ENCODE peak calls at places on chromosome 6, in five cellular contexts. V is fibroblast of lung, O is GM23248, J is GM23338, I is MM.1S. U is an unnamed sample. For H3K27me3, the result is how much of the 10 kb centered on the place peaks cover.

GRCh38 chr6:127967708-127968107 is 66.8 kb upstream of the THEMIS start:
- DNase-seq in V (no peak), O (no peak), J (no peak), I (no peak), U (no peak)

GRCh38 chr6:25050356-25050755 is 114.6 kb upstream of the RIPOR2 start:
- DNase-seq in V (peak), O (peak), J (no peak), I (no peak), U (peak)

GRCh38 chr6:26175428-26176181 is 88.4 kb downstream of the HFE start:
- DNase-seq in V (peak), O (peak), J (peak), I (peak), U (peak)

GRCh38 chr6:157046776-157047175 is 269.6 kb downstream of the ARID1B start:
- DNase-seq in V (no peak), O (no peak), J (no peak), I (no peak), U (no peak)

GRCh38 chr6:7726416-7727149 is 684 bp downstream of the BMP6 start:
- DNase-seq in V (no peak), O (peak), J (peak), I (peak), U (no peak)

GRCh38 chr6:94272327-94272726 is 853.0 kb upstream of the EPHA7 start:
- DNase-seq in V (no peak), O (no peak), J (peak), I (no peak), U (no peak)

GRCh38 chr6:74467533-74468215 is 738.2 kb downstream of the COL12A1 start:
- DNase-seq in V (peak), O (no peak), J (no peak), I (no peak), U (no peak)

GRCh38 chr6:118685823-118686449 is 34.5 kb upstream of the CEP85L start:
- DNase-seq in V (no peak), O (no peak), J (peak), I (no peak), U (no peak)

GRCh38 chr6:51289041-51289440 is 470.4 kb downstream of the TFAP2B start:
- DNase-seq in V (no peak), O (peak), J (no peak), I (no peak), U (no peak)

GRCh38 chr6:87922947-87923330 is 124.7 kb upstream of the SPACA1 start:
- DNase-seq in V (no peak), O (no peak), J (no peak), I (peak), U (no peak)

GRCh38 chr6:118316796-118317384 is 231.2 kb upstream of the PLN start:
- DNase-seq in V (no peak), O (no peak), J (no peak), I (peak), U (no peak)

GRCh38 chr6:7140631-7141366 is 33.0 kb downstream of the RREB1 start:
- DNase-seq in V (peak), O (peak), J (peak), I (peak), U (peak)

GRCh38 chr6:90712165-90712564 is 125.3 kb upstream of the MAP3K7 start:
- DNase-seq in V (peak), O (no peak), J (no peak), I (no peak), U (no peak)

GRCh38 chr6:24321538-24322162 is 36.2 kb downstream of the DCDC2 start:
- DNase-seq in V (no peak), O (peak), J (peak), I (no peak), U (peak)

GRCh38 chr6:148874698-148875293 is 128.0 kb downstream of the UST start:
- DNase-seq in V (no peak), O (peak), J (no peak), I (no peak), U (peak)

GRCh38 chr6:48032156-48032555 is 78.8 kb downstream of the PTCHD4 start:
- DNase-seq in V (peak), O (peak), J (no peak), I (no peak), U (peak)

GRCh38 chr6:125474061-125474460 is 172.3 kb upstream of the HDDC2 start:
- DNase-seq in V (no peak), O (no peak), J (no peak), I (no peak), U (no peak)

GRCh38 chr6:108752733-108753392 is 95.4 kb upstream of the ARMC2 start:
- DNase-seq in V (no peak), O (no peak), J (no peak), I (no peak), U (no peak)

GRCh38 chr6:142279350-142280180 is 22.2 kb upstream of the ADGRG6 start:
- DNase-seq in V (peak), O (peak), J (no peak), I (no peak), U (no peak)

GRCh38 chr6:42007753-42008528 is 42.4 kb upstream of the TAF8 start:
- DNase-seq in V (no peak), O (no peak), J (no peak), I (no peak), U (no peak)

GRCh38 chr6:124002377-124003081 is 198.9 kb downstream of the NKAIN2 start:
- DNase-seq in V (no peak), O (no peak), J (no peak), I (peak), U (no peak)

GRCh38 chr6:166435574-166435973 is 52.8 kb upstream of the MPC1 start:
- DNase-seq in V (no peak), O (peak), J (no peak), I (no peak), U (peak)

GRCh38 chr6:43856005-43856765 is 86.2 kb downstream of the VEGFA start:
- DNase-seq in V (peak), O (peak), J (peak), I (no peak), U (no peak)

GRCh38 chr6:35948725-35949124 is 27.8 kb upstream of the SRPK1 start:
- DNase-seq in V (no peak), O (peak), J (peak), I (peak), U (peak)

GRCh38 chr6:16136086-16136485 is 7.2 kb downstream of the MYLIP start:
- DNase-seq in V (no peak), O (no peak), J (no peak), I (no peak), U (no peak)

GRCh38 chr6:33312361-33313104 is 1.3 kb downstream of the TAPBP start:
- DNase-seq in V (peak), O (peak), J (peak), I (peak), U (peak)

GRCh38 chr6:108275971-108276370 is 15.1 kb upstream of the SNX3 start:
- DNase-seq in V (no peak), O (no peak), J (no peak), I (no peak), U (no peak)

GRCh38 chr6:44115866-44116265 is 11.4 kb downstream of the MRPL14 start:
- DNase-seq in V (no peak), O (peak), J (no peak), I (peak), U (no peak)

GRCh38 chr6:110608151-110608550 is 131.7 kb upstream of the SLC22A16 start:
- DNase-seq in V (no peak), O (no peak), J (no peak), I (no peak), U (no peak)

DNA sequence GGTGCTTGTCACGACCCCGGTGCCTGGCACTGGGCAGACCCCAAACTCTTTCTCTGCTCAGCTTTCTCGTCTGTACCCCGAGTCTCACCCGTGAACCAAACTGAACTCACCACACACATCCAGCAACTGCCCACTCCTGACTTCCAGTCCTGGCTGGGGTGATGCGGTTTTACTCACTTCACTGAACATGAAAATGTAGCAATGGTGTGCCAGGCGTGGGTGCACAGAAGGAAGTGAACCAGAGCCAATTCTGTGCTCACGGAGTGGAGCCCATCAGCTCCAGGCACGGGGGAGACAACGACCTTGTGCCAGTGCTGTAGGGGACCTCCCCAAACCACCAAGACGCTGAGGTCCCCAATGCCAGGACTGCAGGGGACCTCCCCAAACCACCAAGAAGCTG is 78.7 kb upstream of the AFDN start:
- DNase-seq in V (no peak), O (no peak), J (no peak), I (no peak), U (no peak)
- H3K27me3 ChIP-seq in V (under half), O (under half), J (under half), I (under half), U (under half)

GRCh38 chr6:72182337-72183246 is 296.2 kb downstream of the RIMS1 start:
- DNase-seq in V (peak), O (peak), J (peak), I (peak), U (peak)
- TF ChIP-seq EZH2 in V (peak), O (no peak), J (peak), I (no peak), U (peak)

GRCh38 chr6:106051241-106051640 is 34.9 kb upstream of the PRDM1 start:
- DNase-seq in V (no peak), O (no peak), J (peak), I (no peak), U (peak)

GRCh38 chr6:106046854-106047200 is 39.3 kb upstream of the PRDM1 start:
- DNase-seq in V (no peak), O (no peak), J (no peak), I (no peak), U (no peak)

GRCh38 chr6:106053484-106053883 is 32.7 kb upstream of the PRDM1 start:
- DNase-seq in V (no peak), O (no peak), J (no peak), I (no peak), U (no peak)

GRCh38 chr6:106048331-106048730 is 37.8 kb upstream of the PRDM1 start:
- DNase-seq in V (no peak), O (no peak), J (no peak), I (no peak), U (no peak)

GRCh38 chr6:106050538-106050937 is 35.6 kb upstream of the PRDM1 start:
- DNase-seq in V (no peak), O (no peak), J (no peak), I (no peak), U (no peak)
- H3K4me3 ChIP-seq in V (no peak), O (no peak), J (no peak), I (no peak), U (no peak)

GRCh38 chr6:121959501-121959900 is 440.0 kb upstream of the HSF2 start:
- DNase-seq in V (no peak), O (no peak), J (no peak), I (no peak), U (peak)

GRCh38 chr6:121963826-121964225 is 435.6 kb upstream of the HSF2 start:
- DNase-seq in V (no peak), O (peak), J (no peak), I (no peak), U (no peak)

GRCh38 chr6:121965739-121966138 is 433.7 kb upstream of the HSF2 start:
- DNase-seq in V (no peak), O (peak), J (no peak), I (no peak), U (no peak)

GRCh38 chr6:121956782-121957181 is 442.7 kb upstream of the HSF2 start:
- DNase-seq in V (no peak), O (no peak), J (no peak), I (no peak), U (no peak)

GRCh38 chr6:121961726-121962125 is 437.7 kb upstream of the HSF2 start:
- DNase-seq in V (no peak), O (no peak), J (no peak), I (no peak), U (no peak)
- H3K27me3 ChIP-seq in V (under half), O (under half), J (under half), I (under half), U (under half)

GRCh38 chr6:151351731-151352130 is 39.6 kb downstream of the ZBTB2 start:
- DNase-seq in V (no peak), O (no peak), J (no peak), I (no peak), U (no peak)
- TF ChIP-seq EZH2 in V (no peak), O (no peak), J (no peak), I (no peak), U (no peak)

GRCh38 chr6:12750416-12750815 is 33.8 kb downstream of the PHACTR1 start:
- DNase-seq in V (no peak), O (no peak), J (peak), I (no peak), U (no peak)
- H3K4me3 ChIP-seq in V (no peak), O (no peak), J (peak), I (no peak), U (no peak)

GRCh38 chr6:38990475-38990874 is 58.1 kb upstream of the GLP1R start:
- DNase-seq in V (no peak), O (no peak), J (peak), I (no peak), U (no peak)
- H3K27me3 ChIP-seq in V (under half), O (under half), J (under half), I (under half), U (half or more)

U was measured in A673.